ENCODE peak calls at places on chromosomes 5 and 9, in seven cellular contexts. W is A673, I is tibial nerve, J is AG10803, V is omental fat pad, B is HFF-Myc, C is neural crest cell. R is an unnamed sample.

GRCh38 chr9:19550009-19550408 is 141.2 kb downstream of the ACER2 start:
- DNase-seq in C (no peak), B (no peak), V (no peak), I (no peak), J (no peak), W (no peak), R (no peak)

GRCh38 chr9:83583151-83584014 is 39.6 kb upstream of the IDNK start:
- DNase-seq in C (peak; percentile 51), B (peak; percentile 35), W (peak; percentile 76), I (peak; percentile 64), J (peak; percentile 66), V (peak; percentile 50), R (peak; percentile 67)

GRCh38 chr9:27395484-27395921 is 98.6 kb upstream of the EQTN start:
- DNase-seq in B (no peak), I (no peak), J (peak; percentile 29), C (no peak), W (no peak), V (no peak), R (no peak)

GRCh38 chr5:167953151-167953788 is 338.2 kb upstream of the WWC1 start:
- DNase-seq in B (no peak), J (no peak), I (no peak), V (no peak), C (no peak), W (no peak), R (no peak)

GRCh38 chr5:156475182-156475830 is 148.3 kb downstream of the SGCD start:
- DNase-seq in C (no peak), J (peak; percentile 38), W (no peak), B (no peak), V (no peak), I (no peak), R (no peak)

GRCh38 chr5:172672696-172673095 is 31.6 kb downstream of the NEURL1B start:
- DNase-seq in B (no peak), I (no peak), W (no peak), C (no peak), J (no peak), V (no peak), R (no peak)

GRCh38 chr9:21672762-21673161 is 129.7 kb upstream of the MTAP start:
- DNase-seq in V (no peak), W (no peak), B (no peak), J (peak; percentile 55), C (no peak), I (no peak), R (no peak)

GRCh38 chr9:38482918-38483592 is 58.8 kb upstream of the IGFBPL1 start:
- DNase-seq in C (no peak), J (no peak), I (no peak), B (no peak), V (no peak), W (no peak), R (no peak)

GRCh38 chr5:56861893-56862485 is 46.6 kb downstream of the MAP3K1 start:
- DNase-seq in W (no peak), I (no peak), J (no peak), V (no peak), C (no peak), B (no peak), R (no peak)

GRCh38 chr9:125805057-125805456 is 57.9 kb downstream of the PBX3 start:
- DNase-seq in V (no peak), W (no peak), C (no peak), J (peak; percentile 93), I (no peak), B (no peak), R (no peak)

GRCh38 chr9:86126998-86127972 is 27.9 kb upstream of the GOLM1 start:
- DNase-seq in C (peak; percentile 62), I (peak; percentile 19), B (peak; percentile 63), V (no peak), J (peak; percentile 74), W (peak; percentile 3), R (peak; percentile 72)

GRCh38 chr5:177458912-177459350 is 12.3 kb downstream of the PRR7 start:
- DNase-seq in V (no peak), J (no peak), I (no peak), B (no peak), W (peak; percentile 37), C (no peak), R (peak; percentile 58)

GRCh38 chr5:124628251-124628650 is 118.2 kb downstream of the ZNF608 start:
- DNase-seq in V (no peak), I (no peak), J (no peak), B (no peak), W (no peak), C (no peak), R (no peak)

GRCh38 chr5:147113967-147114366 is 120.9 kb upstream of the STK32A start:
- DNase-seq in W (no peak), I (no peak), C (no peak), V (no peak), J (no peak), B (no peak), R (no peak)

GRCh38 chr5:34695275-34696032 is 39.3 kb downstream of the RAI14 start:
- DNase-seq in I (no peak), C (no peak), B (no peak), W (no peak), V (no peak), J (peak; percentile 17), R (no peak)
- TF ChIP-seq CTCF in I (no peak), C (no peak), B (no peak), W (no peak), V (no peak), J (no peak), R (no peak)

GRCh38 chr5:144191998-144192397 is 21.3 kb downstream of the KCTD16 start:
- DNase-seq in W (peak; percentile 79), I (no peak), B (no peak), C (no peak), V (no peak), J (peak; percentile 75), R (no peak)
- TF ChIP-seq CTCF in W (peak; percentile 66), I (peak; percentile 10), B (peak; percentile 32), C (peak; percentile 48), V (no peak), J (peak; percentile 59), R (peak; percentile 18)

GRCh38 chr5:140259509-140259908 is 43.4 kb downstream of the PFDN1 start:
- DNase-seq in I (no peak), V (no peak), W (no peak), J (no peak), C (no peak), B (no peak), R (no peak)

GRCh38 chr5:140262221-140262620 is 40.7 kb downstream of the PFDN1 start:
- DNase-seq in C (no peak), V (no peak), W (no peak), I (no peak), B (no peak), J (no peak), R (no peak)

GRCh38 chr5:140260089-140260656 is 42.7 kb downstream of the PFDN1 start:
- DNase-seq in B (no peak), V (no peak), J (no peak), W (no peak), I (no peak), C (no peak), R (no peak)

GRCh38 chr5:140262839-140263238 is 40.1 kb downstream of the PFDN1 start:
- DNase-seq in I (no peak), J (no peak), V (no peak), W (no peak), B (no peak), C (no peak), R (no peak)

DNA sequence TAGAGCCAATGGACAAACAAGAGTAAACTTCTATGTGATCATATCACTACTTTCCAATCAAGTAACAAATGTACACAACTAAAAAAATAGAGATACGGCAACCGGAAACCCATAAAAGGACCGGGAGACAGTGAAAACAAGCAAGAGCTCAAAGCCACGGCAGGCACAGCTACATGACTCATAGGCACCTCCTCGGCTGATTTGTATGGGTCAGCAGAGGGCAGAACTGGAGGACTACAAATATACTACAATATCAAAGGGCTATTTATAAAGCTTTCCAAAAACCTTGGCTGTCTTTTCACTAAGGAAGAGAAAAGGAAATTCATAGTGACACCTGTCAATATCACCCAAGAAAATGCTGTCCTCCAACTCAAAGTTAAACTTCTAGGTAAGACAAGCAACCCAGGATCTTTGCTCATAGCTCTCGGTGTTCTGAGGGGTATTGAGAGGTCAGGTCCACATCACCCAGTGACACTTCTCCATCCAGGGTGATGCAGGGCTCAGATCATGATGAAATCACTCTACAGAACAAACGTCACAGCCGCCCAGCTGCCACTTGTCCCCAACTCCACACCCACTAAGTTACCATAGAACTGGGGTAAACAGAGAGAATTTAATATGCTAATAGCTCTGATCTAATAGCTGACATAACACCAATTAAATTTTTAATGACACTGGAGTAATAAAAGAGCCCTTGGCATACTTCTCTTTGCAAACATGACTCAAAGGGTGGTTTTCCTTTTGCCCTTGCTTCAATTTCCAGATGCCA is 41.3 kb downstream of the PFDN1 start:
- DNase-seq in J (peak; percentile 85), V (peak; percentile 52), C (no peak), B (peak; percentile 62), W (peak; percentile 56), I (peak; percentile 45), R (no peak)
- TF ChIP-seq CTCF in J (peak; percentile 32), V (no peak), C (no peak), B (no peak), W (no peak), I (no peak), R (no peak)

DNA sequence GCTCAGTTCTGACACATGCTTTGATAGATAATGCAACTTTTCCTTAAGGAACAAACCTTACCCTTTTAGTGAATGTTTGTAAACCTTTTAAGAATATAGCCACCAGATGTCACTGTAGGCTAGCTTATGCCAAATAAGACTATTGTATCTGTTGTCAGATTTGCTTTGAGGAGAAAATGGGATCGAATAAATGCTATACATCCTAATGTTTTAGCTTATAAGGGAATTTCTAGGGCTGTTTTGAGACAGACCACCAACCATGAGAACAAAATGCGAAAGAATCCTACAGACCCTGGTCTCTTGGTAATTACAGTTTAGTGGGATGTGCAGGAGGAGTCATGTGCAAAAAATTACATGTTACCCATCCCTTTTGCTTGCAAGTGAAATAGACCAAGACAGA is 127.6 kb upstream of the NMUR2 start:
- DNase-seq in V (no peak), C (no peak), B (peak; percentile 14), I (no peak), J (peak; percentile 62), W (peak; percentile 62), R (no peak)
- TF ChIP-seq CTCF in V (no peak), C (peak; percentile 80), B (peak; percentile 18), I (peak; percentile 45), J (peak; percentile 63), W (peak; percentile 61), R (no peak)